ENCODE peak calls at places on chromosomes 4 and X, in nine cellular contexts. One of them, this sample, is unnamed.

GRCh38 chr4:150080335-150080734 is 2.1 kb downstream of the DCLK2 start:
- DNase-seq in left lung: no peak
- DNase-seq in naive thymus-derived CD4-positive, alpha-beta T cell: no peak
- DNase-seq in caudate nucleus: no peak
- DNase-seq in fibroblast of lung: peak; percentile 57
- DNase-seq in gastrocnemius medialis: no peak
- DNase-seq in hepatocyte: no peak
- DNase-seq in cardiac muscle cell: peak; percentile 25
- DNase-seq in adrenal gland: no peak
- DNase-seq in this sample: no peak

GRCh38 chr4:105241456-105241855 is 94.8 kb downstream of the TET2 start:
- DNase-seq in left lung: peak; percentile 53
- DNase-seq in naive thymus-derived CD4-positive, alpha-beta T cell: no peak
- DNase-seq in caudate nucleus: peak; percentile 47
- DNase-seq in fibroblast of lung: no peak
- DNase-seq in gastrocnemius medialis: no peak
- DNase-seq in hepatocyte: no peak
- DNase-seq in cardiac muscle cell: no peak
- DNase-seq in adrenal gland: no peak
- DNase-seq in this sample: no peak

GRCh38 chr4:26803462-26803861 is 57.2 kb upstream of the STIM2 start:
- DNase-seq in left lung: no peak
- DNase-seq in naive thymus-derived CD4-positive, alpha-beta T cell: no peak
- DNase-seq in caudate nucleus: no peak
- DNase-seq in fibroblast of lung: peak; percentile 22
- DNase-seq in gastrocnemius medialis: no peak
- DNase-seq in hepatocyte: no peak
- DNase-seq in cardiac muscle cell: no peak
- DNase-seq in adrenal gland: no peak
- DNase-seq in this sample: no peak

GRCh38 chr4:100391086-100391485 is 126.7 kb downstream of the EMCN start:
- DNase-seq in left lung: no peak
- DNase-seq in naive thymus-derived CD4-positive, alpha-beta T cell: no peak
- DNase-seq in caudate nucleus: no peak
- DNase-seq in fibroblast of lung: no peak
- DNase-seq in gastrocnemius medialis: no peak
- DNase-seq in hepatocyte: no peak
- DNase-seq in cardiac muscle cell: no peak
- DNase-seq in adrenal gland: no peak
- DNase-seq in this sample: no peak

GRCh38 chr4:186200436-186201409 is 9.4 kb downstream of the CYP4V2 start:
- DNase-seq in left lung: no peak
- DNase-seq in naive thymus-derived CD4-positive, alpha-beta T cell: no peak
- DNase-seq in caudate nucleus: no peak
- DNase-seq in fibroblast of lung: no peak
- DNase-seq in gastrocnemius medialis: no peak
- DNase-seq in hepatocyte: no peak
- DNase-seq in cardiac muscle cell: no peak
- DNase-seq in adrenal gland: no peak
- DNase-seq in this sample: no peak

GRCh38 chr4:24657768-24658617 is 73.6 kb upstream of the DHX15 start:
- DNase-seq in left lung: no peak
- DNase-seq in naive thymus-derived CD4-positive, alpha-beta T cell: no peak
- DNase-seq in caudate nucleus: peak; percentile 82
- DNase-seq in fibroblast of lung: peak; percentile 97
- DNase-seq in gastrocnemius medialis: no peak
- DNase-seq in hepatocyte: peak; percentile 25
- DNase-seq in cardiac muscle cell: peak; percentile 95
- DNase-seq in adrenal gland: no peak
- DNase-seq in this sample: peak; percentile 99

GRCh38 chr4:33722254-33722653 is 2522.1 kb downstream of the ARAP2 start:
- DNase-seq in left lung: no peak
- DNase-seq in naive thymus-derived CD4-positive, alpha-beta T cell: no peak
- DNase-seq in caudate nucleus: no peak
- DNase-seq in fibroblast of lung: peak; percentile 18
- DNase-seq in gastrocnemius medialis: no peak
- DNase-seq in hepatocyte: no peak
- DNase-seq in cardiac muscle cell: peak; percentile 66
- DNase-seq in adrenal gland: no peak
- DNase-seq in this sample: no peak

GRCh38 chrX:110310000-110310790 is 7.7 kb downstream of the AMMECR1 start:
- DNase-seq in left lung: no peak
- DNase-seq in naive thymus-derived CD4-positive, alpha-beta T cell: no peak
- DNase-seq in caudate nucleus: no peak
- DNase-seq in fibroblast of lung: no peak
- DNase-seq in gastrocnemius medialis: no peak
- DNase-seq in hepatocyte: no peak
- DNase-seq in cardiac muscle cell: peak; percentile 14
- DNase-seq in adrenal gland: no peak
- DNase-seq in this sample: no peak

GRCh38 chrX:126670258-126670657 is 117.6 kb upstream of the DCAF12L1 start:
- DNase-seq in left lung: no peak
- DNase-seq in naive thymus-derived CD4-positive, alpha-beta T cell: no peak
- DNase-seq in caudate nucleus: no peak
- DNase-seq in fibroblast of lung: no peak
- DNase-seq in gastrocnemius medialis: no peak
- DNase-seq in hepatocyte: no peak
- DNase-seq in cardiac muscle cell: no peak
- DNase-seq in adrenal gland: no peak
- DNase-seq in this sample: no peak

GRCh38 chr4:143185253-143186107 is 763 bp downstream of the USP38 start:
- DNase-seq in left lung: no peak
- DNase-seq in naive thymus-derived CD4-positive, alpha-beta T cell: peak; percentile 8
- DNase-seq in caudate nucleus: no peak
- DNase-seq in fibroblast of lung: peak; percentile 15
- DNase-seq in gastrocnemius medialis: peak; percentile 20
- DNase-seq in hepatocyte: peak; percentile 44
- DNase-seq in cardiac muscle cell: peak; percentile 10
- DNase-seq in adrenal gland: peak; percentile 62
- DNase-seq in this sample: peak; percentile 48

GRCh38 chr4:87530868-87531267 is 1.7 kb upstream of the SPARCL1 start:
- DNase-seq in left lung: no peak
- DNase-seq in naive thymus-derived CD4-positive, alpha-beta T cell: no peak
- DNase-seq in caudate nucleus: peak; percentile 31
- DNase-seq in fibroblast of lung: peak; percentile 66
- DNase-seq in gastrocnemius medialis: peak; percentile 65
- DNase-seq in hepatocyte: peak; percentile 23
- DNase-seq in cardiac muscle cell: peak; percentile 95
- DNase-seq in adrenal gland: peak; percentile 78
- DNase-seq in this sample: peak; percentile 87

GRCh38 chrX:56429581-56429980 is 133.8 kb upstream of the UBQLN2 start:
- DNase-seq in left lung: no peak
- DNase-seq in naive thymus-derived CD4-positive, alpha-beta T cell: peak; percentile 14
- DNase-seq in caudate nucleus: no peak
- DNase-seq in fibroblast of lung: no peak
- DNase-seq in gastrocnemius medialis: no peak
- DNase-seq in hepatocyte: no peak
- DNase-seq in cardiac muscle cell: no peak
- DNase-seq in adrenal gland: no peak
- DNase-seq in this sample: no peak

GRCh38 chr4:169279111-169279510 is 8.4 kb upstream of the SH3RF1 start:
- DNase-seq in left lung: no peak
- DNase-seq in naive thymus-derived CD4-positive, alpha-beta T cell: no peak
- DNase-seq in caudate nucleus: no peak
- DNase-seq in fibroblast of lung: no peak
- DNase-seq in gastrocnemius medialis: no peak
- DNase-seq in hepatocyte: no peak
- DNase-seq in cardiac muscle cell: no peak
- DNase-seq in adrenal gland: no peak
- DNase-seq in this sample: no peak

GRCh38 chr4:108700358-108700757 is 50.0 kb downstream of the OSTC start:
- DNase-seq in left lung: no peak
- DNase-seq in naive thymus-derived CD4-positive, alpha-beta T cell: no peak
- DNase-seq in caudate nucleus: no peak
- DNase-seq in fibroblast of lung: peak; percentile 88
- DNase-seq in gastrocnemius medialis: no peak
- DNase-seq in hepatocyte: no peak
- DNase-seq in cardiac muscle cell: peak; percentile 79
- DNase-seq in adrenal gland: no peak
- DNase-seq in this sample: peak; percentile 26

GRCh38 chr4:2172161-2172560 is 69.8 kb downstream of the HAUS3 start:
- DNase-seq in left lung: no peak
- DNase-seq in naive thymus-derived CD4-positive, alpha-beta T cell: no peak
- DNase-seq in caudate nucleus: no peak
- DNase-seq in fibroblast of lung: no peak
- DNase-seq in gastrocnemius medialis: no peak
- DNase-seq in hepatocyte: no peak
- DNase-seq in cardiac muscle cell: no peak
- DNase-seq in adrenal gland: no peak
- DNase-seq in this sample: no peak

GRCh38 chr4:89248879-89249281 is 58.7 kb downstream of the GPRIN3 start:
- DNase-seq in left lung: no peak
- DNase-seq in naive thymus-derived CD4-positive, alpha-beta T cell: no peak
- DNase-seq in caudate nucleus: no peak
- DNase-seq in fibroblast of lung: no peak
- DNase-seq in gastrocnemius medialis: no peak
- DNase-seq in hepatocyte: no peak
- DNase-seq in cardiac muscle cell: no peak
- DNase-seq in adrenal gland: no peak
- DNase-seq in this sample: peak; percentile 37

GRCh38 chrX:106927023-106927422 is 6.8 kb downstream of the CLDN2 start:
- DNase-seq in left lung: no peak
- DNase-seq in naive thymus-derived CD4-positive, alpha-beta T cell: no peak
- DNase-seq in caudate nucleus: no peak
- DNase-seq in fibroblast of lung: no peak
- DNase-seq in gastrocnemius medialis: no peak
- DNase-seq in hepatocyte: no peak
- DNase-seq in cardiac muscle cell: no peak
- DNase-seq in adrenal gland: no peak
- DNase-seq in this sample: no peak

GRCh38 chr4:89598602-89599001 is 238.4 kb downstream of the SNCA start:
- DNase-seq in left lung: no peak
- DNase-seq in naive thymus-derived CD4-positive, alpha-beta T cell: no peak
- DNase-seq in caudate nucleus: no peak
- DNase-seq in fibroblast of lung: peak; percentile 12
- DNase-seq in gastrocnemius medialis: no peak
- DNase-seq in hepatocyte: peak; percentile 25
- DNase-seq in cardiac muscle cell: peak; percentile 17
- DNase-seq in adrenal gland: no peak
- DNase-seq in this sample: peak; percentile 11

GRCh38 chr4:157245351-157245750 is 24.8 kb downstream of the GRIA2 start:
- DNase-seq in left lung: no peak
- DNase-seq in naive thymus-derived CD4-positive, alpha-beta T cell: no peak
- DNase-seq in caudate nucleus: no peak
- DNase-seq in fibroblast of lung: no peak
- DNase-seq in gastrocnemius medialis: no peak
- DNase-seq in hepatocyte: no peak
- DNase-seq in cardiac muscle cell: no peak
- DNase-seq in adrenal gland: no peak
- DNase-seq in this sample: no peak

GRCh38 chr4:157242871-157243270 is 22.3 kb downstream of the GRIA2 start:
- DNase-seq in left lung: no peak
- DNase-seq in naive thymus-derived CD4-positive, alpha-beta T cell: no peak
- DNase-seq in caudate nucleus: no peak
- DNase-seq in fibroblast of lung: no peak
- DNase-seq in gastrocnemius medialis: no peak
- DNase-seq in hepatocyte: no peak
- DNase-seq in cardiac muscle cell: no peak
- DNase-seq in adrenal gland: no peak
- DNase-seq in this sample: no peak

GRCh38 chr4:157244348-157244747 is 23.8 kb downstream of the GRIA2 start:
- DNase-seq in left lung: no peak
- DNase-seq in naive thymus-derived CD4-positive, alpha-beta T cell: no peak
- DNase-seq in caudate nucleus: no peak
- DNase-seq in fibroblast of lung: no peak
- DNase-seq in gastrocnemius medialis: no peak
- DNase-seq in hepatocyte: no peak
- DNase-seq in cardiac muscle cell: no peak
- DNase-seq in adrenal gland: no peak
- DNase-seq in this sample: no peak

GRCh38 chr4:157246959-157247358 is 26.4 kb downstream of the GRIA2 start:
- DNase-seq in left lung: no peak
- DNase-seq in naive thymus-derived CD4-positive, alpha-beta T cell: no peak
- DNase-seq in caudate nucleus: no peak
- DNase-seq in fibroblast of lung: no peak
- DNase-seq in gastrocnemius medialis: peak; percentile 65
- DNase-seq in hepatocyte: no peak
- DNase-seq in cardiac muscle cell: no peak
- DNase-seq in adrenal gland: peak; percentile 74
- DNase-seq in this sample: no peak
- H3K27ac ChIP-seq in left lung: no peak overlapping the region
- H3K27ac ChIP-seq in naive thymus-derived CD4-positive, alpha-beta T cell: no peak overlapping the region
- H3K27ac ChIP-seq in caudate nucleus: peak overlapping the region; percentile 27
- H3K27ac ChIP-seq in fibroblast of lung: no peak overlapping the region
- H3K27ac ChIP-seq in gastrocnemius medialis: no peak overlapping the region
- H3K27ac ChIP-seq in hepatocyte: no peak overlapping the region
- H3K27ac ChIP-seq in cardiac muscle cell: no peak overlapping the region
- H3K27ac ChIP-seq in adrenal gland: no peak overlapping the region
- H3K27ac ChIP-seq in this sample: no peak overlapping the region

GRCh38 chrX:16934212-16934611 is 12.2 kb upstream of the REPS2 start:
- DNase-seq in left lung: no peak
- DNase-seq in naive thymus-derived CD4-positive, alpha-beta T cell: no peak
- DNase-seq in caudate nucleus: no peak
- DNase-seq in fibroblast of lung: no peak
- DNase-seq in gastrocnemius medialis: no peak
- DNase-seq in hepatocyte: no peak
- DNase-seq in cardiac muscle cell: no peak
- DNase-seq in adrenal gland: no peak
- DNase-seq in this sample: no peak
- H3K27ac ChIP-seq in left lung: no peak overlapping the region
- H3K27ac ChIP-seq in naive thymus-derived CD4-positive, alpha-beta T cell: no peak overlapping the region
- H3K27ac ChIP-seq in caudate nucleus: no peak overlapping the region
- H3K27ac ChIP-seq in fibroblast of lung: no peak overlapping the region
- H3K27ac ChIP-seq in gastrocnemius medialis: no peak overlapping the region
- H3K27ac ChIP-seq in hepatocyte: no peak overlapping the region
- H3K27ac ChIP-seq in cardiac muscle cell: no peak overlapping the region
- H3K27ac ChIP-seq in adrenal gland: no peak overlapping the region
- H3K27ac ChIP-seq in this sample: no peak overlapping the region

GRCh38 chrX:94400488-94400887 is 726.5 kb downstream of the FAM133A start:
- DNase-seq in left lung: no peak
- DNase-seq in naive thymus-derived CD4-positive, alpha-beta T cell: no peak
- DNase-seq in caudate nucleus: no peak
- DNase-seq in fibroblast of lung: no peak
- DNase-seq in gastrocnemius medialis: no peak
- DNase-seq in hepatocyte: peak; percentile 18
- DNase-seq in cardiac muscle cell: no peak
- DNase-seq in adrenal gland: no peak
- DNase-seq in this sample: peak; percentile 98

DNA sequence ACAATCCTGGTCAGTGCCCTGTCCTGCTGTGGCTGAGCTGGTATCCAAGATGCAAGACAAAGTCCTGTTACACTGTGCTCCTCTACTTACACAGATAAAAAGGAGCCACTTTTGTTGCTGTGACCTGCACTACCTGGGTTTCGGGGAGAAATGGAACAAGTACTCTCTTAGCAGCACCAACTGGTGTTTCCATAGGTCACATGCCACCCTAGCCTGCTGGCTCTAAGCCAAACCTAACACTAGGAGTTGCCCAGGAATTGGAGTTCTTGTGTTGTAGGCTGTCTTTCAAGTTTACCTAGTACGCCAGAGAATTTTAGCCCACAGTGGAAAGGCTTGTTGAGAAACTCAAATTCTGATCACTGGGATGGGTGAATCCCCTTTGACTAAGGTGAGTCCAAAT is 727.4 kb downstream of the FAM133A start:
- DNase-seq in left lung: no peak
- DNase-seq in naive thymus-derived CD4-positive, alpha-beta T cell: no peak
- DNase-seq in caudate nucleus: no peak
- DNase-seq in fibroblast of lung: no peak
- DNase-seq in gastrocnemius medialis: no peak
- DNase-seq in hepatocyte: peak; percentile 9
- DNase-seq in cardiac muscle cell: no peak
- DNase-seq in adrenal gland: no peak
- DNase-seq in this sample: peak; percentile 4
- H3K27ac ChIP-seq in left lung: no peak overlapping the region
- H3K27ac ChIP-seq in naive thymus-derived CD4-positive, alpha-beta T cell: no peak overlapping the region
- H3K27ac ChIP-seq in caudate nucleus: no peak overlapping the region
- H3K27ac ChIP-seq in fibroblast of lung: no peak overlapping the region
- H3K27ac ChIP-seq in gastrocnemius medialis: no peak overlapping the region
- H3K27ac ChIP-seq in hepatocyte: no peak overlapping the region
- H3K27ac ChIP-seq in cardiac muscle cell: no peak overlapping the region
- H3K27ac ChIP-seq in adrenal gland: no peak overlapping the region
- H3K27ac ChIP-seq in this sample: peak overlapping the region; percentile 62

GRCh38 chr4:20331642-20332041 is 79.9 kb downstream of the SLIT2 start:
- DNase-seq in left lung: no peak
- DNase-seq in naive thymus-derived CD4-positive, alpha-beta T cell: no peak
- DNase-seq in caudate nucleus: no peak
- DNase-seq in fibroblast of lung: no peak
- DNase-seq in gastrocnemius medialis: no peak
- DNase-seq in hepatocyte: no peak
- DNase-seq in cardiac muscle cell: no peak
- DNase-seq in adrenal gland: no peak
- DNase-seq in this sample: no peak
- H3K27ac ChIP-seq in left lung: no peak overlapping the region
- H3K27ac ChIP-seq in naive thymus-derived CD4-positive, alpha-beta T cell: no peak overlapping the region
- H3K27ac ChIP-seq in caudate nucleus: no peak overlapping the region
- H3K27ac ChIP-seq in fibroblast of lung: no peak overlapping the region
- H3K27ac ChIP-seq in gastrocnemius medialis: no peak overlapping the region
- H3K27ac ChIP-seq in hepatocyte: no peak overlapping the region
- H3K27ac ChIP-seq in cardiac muscle cell: no peak overlapping the region
- H3K27ac ChIP-seq in adrenal gland: no peak overlapping the region
- H3K27ac ChIP-seq in this sample: no peak overlapping the region

This sample was measured in mammary epithelial cell.